ENCODE peak calls at places on chromosomes 6 and 20, in six cellular contexts. Q is heart left ventricle, T is heart right ventricle, P is lower lobe of right lung, I is sigmoid colon, B is right lobe of liver. A is an unnamed sample.

GRCh38 chr6:62285612-62286469 is at the start of gene KHDRBS2:
- DNase-seq in Q (peak; percentile 73), T (peak; percentile 59), P (peak; percentile 91), I (peak; percentile 80), B (peak; percentile 84), A (peak; percentile 70)

GRCh38 chr20:51735728-51736600 is 32.2 kb downstream of the ATP9A start:
- DNase-seq in Q (no peak), T (no peak), P (no peak), I (no peak), B (peak; percentile 16), A (no peak)

GRCh38 chr20:58693226-58694006 is 816 bp downstream of the NPEPL1 start:
- DNase-seq in Q (no peak), T (no peak), P (no peak), I (peak; percentile 73), B (no peak), A (no peak)

GRCh38 chr6:154791561-154792317 is 58.5 kb downstream of the SCAF8 start:
- DNase-seq in Q (no peak), T (no peak), P (no peak), I (no peak), B (no peak), A (no peak)

GRCh38 chr6:168916576-168917207 is 337.0 kb downstream of the THBS2 start:
- DNase-seq in Q (no peak), T (no peak), P (no peak), I (no peak), B (no peak), A (no peak)

GRCh38 chr6:32074996-32075532 is 34.1 kb downstream of the TNXB start:
- DNase-seq in Q (no peak), T (no peak), P (no peak), I (no peak), B (no peak), A (no peak)

GRCh38 chr6:110949679-110950285 is 8.7 kb upstream of the GTF3C6 start:
- DNase-seq in Q (no peak), T (no peak), P (no peak), I (no peak), B (no peak), A (no peak)

GRCh38 chr6:147154454-147154853 is 49.8 kb upstream of the STXBP5 start:
- DNase-seq in Q (no peak), T (no peak), P (no peak), I (no peak), B (no peak), A (no peak)

DNA sequence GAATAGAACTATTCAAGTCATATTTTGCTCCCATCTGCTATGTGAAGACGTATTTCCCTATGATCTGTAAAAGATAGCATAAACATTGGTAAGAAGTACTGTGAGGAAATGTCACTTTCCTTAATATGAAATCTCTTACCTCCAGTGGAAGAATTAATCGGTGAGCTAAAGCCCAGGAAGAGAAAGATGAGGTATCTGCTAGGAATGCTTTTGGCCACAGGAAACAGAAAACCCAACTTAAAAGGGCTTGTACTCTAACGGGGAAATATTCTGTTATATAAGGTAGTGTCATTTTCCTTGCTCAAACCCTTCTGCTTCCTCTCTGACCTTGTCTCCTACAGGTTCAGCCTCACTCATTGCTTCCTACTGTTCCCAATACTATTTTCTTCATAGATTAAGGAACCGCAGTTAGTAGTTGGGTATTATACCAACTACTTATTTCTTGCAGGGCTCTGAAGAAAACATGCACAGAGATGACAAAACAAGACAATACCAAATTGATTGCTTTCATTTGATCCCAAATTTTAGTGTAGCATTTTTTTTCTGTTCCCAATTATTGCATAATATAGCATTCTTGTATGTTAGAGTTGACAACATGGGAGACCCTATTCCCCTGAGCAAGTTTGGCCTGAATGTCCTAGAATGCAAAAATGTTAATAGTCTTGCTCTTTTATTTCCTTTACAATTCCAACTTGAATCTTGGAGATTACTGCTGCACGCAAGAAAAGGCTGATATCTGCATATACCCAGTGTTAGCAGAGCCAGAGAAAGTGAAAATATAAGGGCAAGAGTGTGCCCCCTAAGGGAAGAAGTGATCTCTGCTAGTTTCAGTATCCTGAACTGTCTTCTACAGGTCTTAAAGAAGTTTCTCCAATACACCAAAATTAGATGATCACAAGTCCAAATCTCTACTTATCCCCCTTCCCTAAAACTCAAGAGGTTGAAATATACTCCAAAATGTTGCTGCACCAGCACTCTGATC is 65.3 kb downstream of the AFG1L start:
- DNase-seq in Q (no peak), T (no peak), P (no peak), I (no peak), B (no peak), A (no peak)
- TF ChIP-seq CTCF in Q (no peak), T (no peak), P (no peak), I (no peak), B (no peak), A (no peak)

GRCh38 chr20:47320990-47321805 is 35.3 kb downstream of the ZMYND8 start:
- DNase-seq in Q (no peak), T (no peak), P (no peak), I (no peak), B (no peak), A (no peak)

GRCh38 chr20:47318596-47319516 is 37.6 kb downstream of the ZMYND8 start:
- DNase-seq in Q (peak; percentile 79), T (peak; percentile 72), P (peak; percentile 92), I (peak; percentile 96), B (peak; percentile 75), A (peak; percentile 89)

GRCh38 chr20:47318027-47318595 is 38.4 kb downstream of the ZMYND8 start:
- DNase-seq in Q (no peak), T (peak; percentile 76), P (peak; percentile 52), I (peak; percentile 82), B (no peak), A (no peak)

GRCh38 chr20:47317127-47317895 is 39.2 kb downstream of the ZMYND8 start:
- DNase-seq in Q (peak; percentile 78), T (peak; percentile 89), P (peak; percentile 84), I (peak; percentile 95), B (peak; percentile 57), A (peak; percentile 88)

DNA sequence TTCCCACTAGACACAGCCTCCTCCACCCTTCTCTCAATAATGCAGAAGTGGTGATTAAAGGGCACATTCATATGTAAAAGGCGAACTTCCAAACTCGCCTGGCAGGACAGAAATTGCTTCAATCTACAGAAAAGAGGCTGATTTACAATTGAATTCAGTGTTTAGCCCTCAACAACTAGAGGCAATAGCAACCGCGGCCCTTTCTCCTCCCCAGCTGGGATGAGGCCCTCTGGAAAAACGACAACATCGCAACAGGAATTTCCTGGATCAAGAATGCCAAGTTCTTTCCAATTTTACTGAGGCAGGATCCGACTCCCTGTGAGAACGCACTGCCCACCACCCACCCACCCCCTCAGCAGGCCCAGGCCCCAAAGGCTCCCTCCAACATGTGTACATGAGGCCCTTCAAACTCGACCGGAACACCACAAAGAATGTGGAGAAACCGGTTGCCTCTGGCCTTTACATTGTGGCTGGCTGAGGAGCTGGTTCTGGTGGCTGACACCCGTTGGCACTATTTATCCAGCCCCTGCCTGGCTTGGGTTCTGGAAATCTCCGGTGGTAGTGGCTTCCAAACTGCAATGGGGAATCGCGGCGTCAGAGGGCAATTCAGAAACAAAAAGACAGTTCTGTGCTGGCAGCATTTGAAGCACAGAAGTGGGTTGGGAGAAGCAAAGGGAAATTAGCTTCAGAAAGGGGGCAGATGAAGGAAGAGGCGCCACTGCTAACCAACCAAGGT is 36.8 kb downstream of the ZMYND8 start:
- DNase-seq in Q (peak; percentile 60), T (peak; percentile 65), P (peak; percentile 81), I (peak; percentile 79), B (no peak), A (peak; percentile 53)
- H3K4me1 ChIP-seq in Q (peaks cover 76% of the 10 kb centered on the region), T (peaks cover 71% of the 10 kb centered on the region), P (peaks cover 81% of the 10 kb centered on the region), I (peaks cover 74% of the 10 kb centered on the region), B (peaks cover 53% of the 10 kb centered on the region), A (peaks cover 72% of the 10 kb centered on the region)

GRCh38 chr20:15491564-15491963 is 1081.7 kb downstream of the KIF16B start:
- DNase-seq in Q (no peak), T (no peak), P (no peak), I (no peak), B (no peak), A (no peak)
- TF ChIP-seq CTCF in Q (no peak), T (no peak), P (peak; percentile 10), I (no peak), B (peak; percentile 10), A (no peak)

GRCh38 chr6:24933868-24934401 is 1.8 kb downstream of the RIPOR2 start:
- DNase-seq in Q (no peak), T (no peak), P (no peak), I (no peak), B (no peak), A (no peak)
- H3K4me1 ChIP-seq in Q (peaks cover 32% of the 10 kb centered on the region), T (peaks cover 33% of the 10 kb centered on the region), P (peaks cover 37% of the 10 kb centered on the region), I (peaks cover 36% of the 10 kb centered on the region), B (no peaks in the 10 kb centered on the region), A (peaks cover 21% of the 10 kb centered on the region)

DNA sequence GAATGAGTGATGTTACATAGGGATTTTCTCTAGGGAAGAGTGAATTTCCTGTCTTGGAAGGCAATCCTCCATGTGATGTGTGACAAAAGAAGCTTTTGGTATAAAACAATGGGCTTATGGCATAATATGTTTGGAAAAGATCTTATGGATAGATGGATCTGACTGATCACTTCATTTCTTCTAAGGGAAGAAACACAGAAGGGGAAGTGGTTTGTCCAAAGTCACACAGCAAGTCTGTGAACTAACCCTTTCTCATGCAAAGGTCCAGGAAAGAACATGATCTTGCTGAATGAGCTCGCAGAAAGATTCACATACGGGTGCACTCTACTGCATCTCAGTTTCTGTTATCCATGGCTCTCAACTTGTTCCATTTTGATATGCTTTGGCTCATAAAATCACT is 575.9 kb upstream of the JAG1 start:
- DNase-seq in Q (no peak), T (no peak), P (no peak), I (no peak), B (no peak), A (no peak)
- TF ChIP-seq CTCF in Q (no peak), T (no peak), P (no peak), I (no peak), B (no peak), A (no peak)

A was measured in tibial artery.